ENCODE peak calls at places on chromosome 7, in nine cellular contexts. One of them, this sample, is unnamed.

GRCh38 chr7:46654546-46655443 is 733.7 kb upstream of the IGFBP3 start:
- DNase-seq in foreskin fibroblast: peak
- DNase-seq in RWPE1: peak
- DNase-seq in natural killer cell: no peak
- DNase-seq in left ventricle myocardium inferior: no peak
- DNase-seq in astrocyte: peak
- DNase-seq in heart left ventricle: no peak
- DNase-seq in breast epithelium: no peak
- DNase-seq in lower lobe of right lung: no peak
- DNase-seq in this sample: no peak

GRCh38 chr7:35846816-35847412 is 46.1 kb downstream of the SEPTIN7 start:
- DNase-seq in foreskin fibroblast: no peak
- DNase-seq in RWPE1: no peak
- DNase-seq in natural killer cell: no peak
- DNase-seq in left ventricle myocardium inferior: no peak
- DNase-seq in astrocyte: no peak
- DNase-seq in heart left ventricle: no peak
- DNase-seq in breast epithelium: no peak
- DNase-seq in lower lobe of right lung: no peak
- DNase-seq in this sample: no peak

GRCh38 chr7:143042821-143043271 is 9.3 kb upstream of the OR6V1 start:
- DNase-seq in foreskin fibroblast: no peak
- DNase-seq in RWPE1: no peak
- DNase-seq in natural killer cell: no peak
- DNase-seq in left ventricle myocardium inferior: no peak
- DNase-seq in astrocyte: no peak
- DNase-seq in heart left ventricle: no peak
- DNase-seq in breast epithelium: no peak
- DNase-seq in lower lobe of right lung: no peak
- DNase-seq in this sample: no peak

GRCh38 chr7:81211617-81212016 is 292.8 kb upstream of the SEMA3C start:
- DNase-seq in foreskin fibroblast: peak
- DNase-seq in RWPE1: no peak
- DNase-seq in natural killer cell: no peak
- DNase-seq in left ventricle myocardium inferior: no peak
- DNase-seq in astrocyte: peak
- DNase-seq in heart left ventricle: no peak
- DNase-seq in breast epithelium: no peak
- DNase-seq in lower lobe of right lung: no peak
- DNase-seq in this sample: no peak

GRCh38 chr7:40580776-40581175 is 446.0 kb downstream of the SUGCT start:
- DNase-seq in foreskin fibroblast: no peak
- DNase-seq in RWPE1: no peak
- DNase-seq in natural killer cell: no peak
- DNase-seq in left ventricle myocardium inferior: no peak
- DNase-seq in astrocyte: no peak
- DNase-seq in heart left ventricle: no peak
- DNase-seq in breast epithelium: no peak
- DNase-seq in lower lobe of right lung: no peak
- DNase-seq in this sample: no peak

GRCh38 chr7:74544706-74545469 is 91.2 kb downstream of the GTF2IRD1 start:
- DNase-seq in foreskin fibroblast: peak
- DNase-seq in RWPE1: peak
- DNase-seq in natural killer cell: no peak
- DNase-seq in left ventricle myocardium inferior: no peak
- DNase-seq in astrocyte: peak
- DNase-seq in heart left ventricle: no peak
- DNase-seq in breast epithelium: no peak
- DNase-seq in lower lobe of right lung: peak
- DNase-seq in this sample: no peak

GRCh38 chr7:47804767-47805545 is 143.3 kb downstream of the PKD1L1 start:
- DNase-seq in foreskin fibroblast: no peak
- DNase-seq in RWPE1: peak
- DNase-seq in natural killer cell: no peak
- DNase-seq in left ventricle myocardium inferior: no peak
- DNase-seq in astrocyte: peak
- DNase-seq in heart left ventricle: no peak
- DNase-seq in breast epithelium: no peak
- DNase-seq in lower lobe of right lung: no peak
- DNase-seq in this sample: no peak

GRCh38 chr7:14821757-14822480 is 80.6 kb downstream of the DGKB start:
- DNase-seq in foreskin fibroblast: peak
- DNase-seq in RWPE1: no peak
- DNase-seq in natural killer cell: no peak
- DNase-seq in left ventricle myocardium inferior: no peak
- DNase-seq in astrocyte: peak
- DNase-seq in heart left ventricle: no peak
- DNase-seq in breast epithelium: no peak
- DNase-seq in lower lobe of right lung: no peak
- DNase-seq in this sample: no peak

GRCh38 chr7:27144799-27145166 is 1.3 kb upstream of the HOXA5 start:
- DNase-seq in foreskin fibroblast: no peak
- DNase-seq in RWPE1: no peak
- DNase-seq in natural killer cell: no peak
- DNase-seq in left ventricle myocardium inferior: no peak
- DNase-seq in astrocyte: no peak
- DNase-seq in heart left ventricle: no peak
- DNase-seq in breast epithelium: no peak
- DNase-seq in lower lobe of right lung: no peak
- DNase-seq in this sample: no peak

GRCh38 chr7:27145167-27145883 is 1.8 kb upstream of the HOXA5 start:
- DNase-seq in foreskin fibroblast: no peak
- DNase-seq in RWPE1: no peak
- DNase-seq in natural killer cell: no peak
- DNase-seq in left ventricle myocardium inferior: no peak
- DNase-seq in astrocyte: no peak
- DNase-seq in heart left ventricle: no peak
- DNase-seq in breast epithelium: no peak
- DNase-seq in lower lobe of right lung: no peak
- DNase-seq in this sample: peak

GRCh38 chr7:27142562-27143021 is 889 bp downstream of the HOXA5 start:
- DNase-seq in foreskin fibroblast: no peak
- DNase-seq in RWPE1: no peak
- DNase-seq in natural killer cell: no peak
- DNase-seq in left ventricle myocardium inferior: no peak
- DNase-seq in astrocyte: no peak
- DNase-seq in heart left ventricle: no peak
- DNase-seq in breast epithelium: no peak
- DNase-seq in lower lobe of right lung: no peak
- DNase-seq in this sample: peak

GRCh38 chr7:27143022-27143949 is at the start of gene HOXA5:
- DNase-seq in foreskin fibroblast: peak
- DNase-seq in RWPE1: peak
- DNase-seq in natural killer cell: no peak
- DNase-seq in left ventricle myocardium inferior: no peak
- DNase-seq in astrocyte: peak
- DNase-seq in heart left ventricle: no peak
- DNase-seq in breast epithelium: no peak
- DNase-seq in lower lobe of right lung: no peak
- DNase-seq in this sample: peak

DNA sequence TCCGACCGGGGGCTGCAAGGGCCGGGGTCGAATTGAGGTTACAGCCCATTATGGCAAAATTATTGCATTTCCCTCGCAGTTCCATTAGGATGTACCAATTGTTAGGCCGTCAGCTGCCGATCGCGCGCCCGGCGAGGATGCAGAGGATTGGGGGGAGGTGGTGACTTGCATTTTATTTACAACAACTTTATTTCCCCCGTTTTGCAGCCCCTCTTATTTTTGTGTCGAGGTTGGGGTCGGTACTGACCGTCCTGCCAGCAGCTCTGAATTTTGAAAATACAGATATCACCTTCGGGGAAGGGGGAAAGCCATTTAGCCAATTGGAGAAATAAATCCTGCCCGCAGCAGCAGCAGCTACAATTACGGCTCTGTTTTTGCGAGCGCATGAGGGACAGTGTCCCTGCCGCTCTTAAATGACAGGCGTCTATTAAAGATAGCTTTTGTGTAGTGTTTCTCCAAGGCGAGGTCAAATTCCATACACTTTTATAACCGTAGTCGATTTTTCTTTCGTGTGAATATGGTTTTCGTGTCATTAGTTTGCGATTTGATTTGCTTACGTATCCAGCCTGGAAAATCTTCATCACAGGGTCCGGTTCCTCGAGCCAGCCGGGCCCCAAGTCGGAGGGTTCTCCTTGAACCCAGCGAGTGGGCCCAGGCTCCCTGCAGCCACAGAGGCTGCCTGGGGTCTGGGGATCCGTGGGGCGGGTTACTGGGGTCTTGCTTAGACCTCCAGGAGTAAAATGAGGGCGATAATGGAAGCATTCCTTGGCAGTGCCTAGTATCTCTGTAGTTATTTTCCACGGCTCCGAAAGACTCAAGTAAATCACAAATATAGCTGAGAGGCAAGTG is 693 bp upstream of the HOXA5 start:
- DNase-seq in foreskin fibroblast: no peak
- DNase-seq in RWPE1: no peak
- DNase-seq in natural killer cell: no peak
- DNase-seq in left ventricle myocardium inferior: no peak
- DNase-seq in astrocyte: no peak
- DNase-seq in heart left ventricle: no peak
- DNase-seq in breast epithelium: no peak
- DNase-seq in lower lobe of right lung: no peak
- DNase-seq in this sample: peak
- TF ChIP-seq CTCF in foreskin fibroblast: no peak
- TF ChIP-seq CTCF in RWPE1: peak
- TF ChIP-seq CTCF in natural killer cell: peak
- TF ChIP-seq CTCF in left ventricle myocardium inferior: no peak
- TF ChIP-seq CTCF in astrocyte: no peak
- TF ChIP-seq CTCF in heart left ventricle: no peak
- TF ChIP-seq CTCF in breast epithelium: no peak
- TF ChIP-seq CTCF in lower lobe of right lung: no peak
- TF ChIP-seq CTCF in this sample: no peak

GRCh38 chr7:70338061-70338460 is 739.8 kb downstream of the AUTS2 start:
- DNase-seq in foreskin fibroblast: no peak
- DNase-seq in RWPE1: no peak
- DNase-seq in natural killer cell: no peak
- DNase-seq in left ventricle myocardium inferior: no peak
- DNase-seq in astrocyte: no peak
- DNase-seq in heart left ventricle: no peak
- DNase-seq in breast epithelium: no peak
- DNase-seq in lower lobe of right lung: no peak
- DNase-seq in this sample: no peak
- TF ChIP-seq CTCF in foreskin fibroblast: no peak
- TF ChIP-seq CTCF in RWPE1: no peak
- TF ChIP-seq CTCF in natural killer cell: no peak
- TF ChIP-seq CTCF in left ventricle myocardium inferior: no peak
- TF ChIP-seq CTCF in astrocyte: no peak
- TF ChIP-seq CTCF in heart left ventricle: no peak
- TF ChIP-seq CTCF in breast epithelium: no peak
- TF ChIP-seq CTCF in lower lobe of right lung: no peak
- TF ChIP-seq CTCF in this sample: no peak

GRCh38 chr7:138465046-138465445 is 5.0 kb downstream of the TRIM24 start:
- DNase-seq in foreskin fibroblast: no peak
- DNase-seq in RWPE1: no peak
- DNase-seq in natural killer cell: no peak
- DNase-seq in left ventricle myocardium inferior: no peak
- DNase-seq in astrocyte: peak
- DNase-seq in heart left ventricle: no peak
- DNase-seq in breast epithelium: no peak
- DNase-seq in lower lobe of right lung: no peak
- DNase-seq in this sample: no peak

GRCh38 chr7:138459300-138460175 is 521 bp upstream of the TRIM24 start:
- DNase-seq in foreskin fibroblast: peak
- DNase-seq in RWPE1: no peak
- DNase-seq in natural killer cell: peak
- DNase-seq in left ventricle myocardium inferior: peak
- DNase-seq in astrocyte: no peak
- DNase-seq in heart left ventricle: no peak
- DNase-seq in breast epithelium: no peak
- DNase-seq in lower lobe of right lung: peak
- DNase-seq in this sample: peak

GRCh38 chr7:138460176-138460648 is at the start of gene TRIM24:
- DNase-seq in foreskin fibroblast: no peak
- DNase-seq in RWPE1: peak
- DNase-seq in natural killer cell: no peak
- DNase-seq in left ventricle myocardium inferior: peak
- DNase-seq in astrocyte: peak
- DNase-seq in heart left ventricle: peak
- DNase-seq in breast epithelium: peak
- DNase-seq in lower lobe of right lung: no peak
- DNase-seq in this sample: peak

GRCh38 chr7:138458576-138459234 is 1.4 kb upstream of the TRIM24 start:
- DNase-seq in foreskin fibroblast: no peak
- DNase-seq in RWPE1: no peak
- DNase-seq in natural killer cell: no peak
- DNase-seq in left ventricle myocardium inferior: no peak
- DNase-seq in astrocyte: no peak
- DNase-seq in heart left ventricle: no peak
- DNase-seq in breast epithelium: no peak
- DNase-seq in lower lobe of right lung: no peak
- DNase-seq in this sample: no peak

DNA sequence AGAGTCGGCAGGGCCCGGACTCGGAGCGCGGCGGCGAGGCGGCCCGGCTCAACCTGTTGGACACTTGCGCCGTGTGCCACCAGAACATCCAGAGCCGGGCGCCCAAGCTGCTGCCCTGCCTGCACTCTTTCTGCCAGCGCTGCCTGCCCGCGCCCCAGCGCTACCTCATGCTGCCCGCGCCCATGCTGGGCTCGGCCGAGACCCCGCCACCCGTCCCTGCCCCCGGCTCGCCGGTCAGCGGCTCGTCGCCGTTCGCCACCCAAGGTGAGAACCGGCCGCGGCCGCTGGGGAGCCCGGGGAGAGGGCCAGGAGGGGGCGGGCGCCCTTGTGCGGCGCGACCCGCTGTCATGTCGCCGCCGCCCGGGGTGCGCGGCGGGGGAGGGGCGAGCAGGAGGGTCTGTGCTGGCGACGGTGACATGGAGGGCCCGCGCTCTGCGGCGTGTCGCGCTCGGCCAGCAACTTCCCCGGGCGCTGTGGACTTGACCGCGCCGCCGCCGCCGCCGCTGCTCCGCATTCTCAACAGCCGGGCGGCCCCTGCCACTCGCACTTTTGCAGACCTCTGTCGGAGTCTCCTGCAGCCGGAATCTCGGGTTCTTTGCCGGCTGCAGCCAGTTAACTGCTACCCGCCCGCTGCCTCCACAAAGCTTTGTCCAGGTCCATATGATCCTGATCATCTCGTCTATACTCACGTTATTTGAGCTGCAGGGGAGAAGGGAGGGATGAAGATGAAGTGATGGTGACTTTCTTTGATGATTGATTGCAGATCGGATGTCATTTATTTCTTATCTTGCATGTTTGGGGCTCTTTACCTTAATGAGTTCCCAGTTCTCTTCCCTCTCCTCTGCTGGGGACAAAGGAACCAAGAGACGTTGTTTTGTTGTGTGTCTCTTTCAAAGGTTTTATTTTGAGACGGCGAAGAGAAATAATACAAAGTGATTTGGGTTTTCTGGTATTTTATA is 869 bp downstream of the TRIM24 start:
- DNase-seq in foreskin fibroblast: peak
- DNase-seq in RWPE1: peak
- DNase-seq in natural killer cell: peak
- DNase-seq in left ventricle myocardium inferior: peak
- DNase-seq in astrocyte: peak
- DNase-seq in heart left ventricle: peak
- DNase-seq in breast epithelium: no peak
- DNase-seq in lower lobe of right lung: peak
- DNase-seq in this sample: peak
- TF ChIP-seq CTCF in foreskin fibroblast: no peak
- TF ChIP-seq CTCF in RWPE1: peak
- TF ChIP-seq CTCF in natural killer cell: no peak
- TF ChIP-seq CTCF in left ventricle myocardium inferior: peak
- TF ChIP-seq CTCF in astrocyte: no peak
- TF ChIP-seq CTCF in heart left ventricle: no peak
- TF ChIP-seq CTCF in breast epithelium: no peak
- TF ChIP-seq CTCF in lower lobe of right lung: no peak
- TF ChIP-seq CTCF in this sample: no peak

GRCh38 chr7:83190659-83191389 is 28.1 kb upstream of the PCLO start:
- DNase-seq in foreskin fibroblast: no peak
- DNase-seq in RWPE1: no peak
- DNase-seq in natural killer cell: no peak
- DNase-seq in left ventricle myocardium inferior: no peak
- DNase-seq in astrocyte: no peak
- DNase-seq in heart left ventricle: no peak
- DNase-seq in breast epithelium: no peak
- DNase-seq in lower lobe of right lung: no peak
- DNase-seq in this sample: no peak
- TF ChIP-seq CTCF in foreskin fibroblast: no peak
- TF ChIP-seq CTCF in RWPE1: no peak
- TF ChIP-seq CTCF in natural killer cell: no peak
- TF ChIP-seq CTCF in left ventricle myocardium inferior: no peak
- TF ChIP-seq CTCF in astrocyte: no peak
- TF ChIP-seq CTCF in heart left ventricle: no peak
- TF ChIP-seq CTCF in breast epithelium: no peak
- TF ChIP-seq CTCF in lower lobe of right lung: no peak
- TF ChIP-seq CTCF in this sample: no peak

This sample was measured in adrenal gland.